ENCODE peak calls at places on chromosomes 12 and 14, in six cellular contexts. O is CD8-positive, alpha-beta memory T cell; M is dorsolateral prefrontal cortex; Y is lower leg skin; G is A549; N is K562. U is an unnamed sample.

GRCh38 chr12:116561181-116561821 is 2.1 kb downstream of the MAP1LC3B2 start:
- DNase-seq in O (no peak), M (no peak), Y (no peak), G (no peak), N (peak; percentile 63), U (no peak)

GRCh38 chr14:57575482-57575881 is 81.8 kb upstream of the CCDC198 start:
- DNase-seq in O (no peak), M (no peak), Y (no peak), G (no peak), N (no peak), U (no peak)

GRCh38 chr12:116528067-116528466 is 31.1 kb upstream of the MAP1LC3B2 start:
- DNase-seq in O (no peak), M (no peak), Y (peak; percentile 46), G (peak; percentile 49), N (no peak), U (no peak)

GRCh38 chr12:122851820-122852219 is 16.6 kb downstream of the HIP1R start:
- DNase-seq in O (no peak), M (no peak), Y (no peak), G (no peak), N (no peak), U (no peak)

GRCh38 chr12:113040722-113041168 is 15.8 kb upstream of the DTX1 start:
- DNase-seq in O (no peak), M (no peak), Y (peak; percentile 93), G (peak; percentile 39), N (no peak), U (no peak)

GRCh38 chr12:45304514-45305178 is 88.8 kb downstream of the ANO6 start:
- DNase-seq in O (no peak), M (no peak), Y (no peak), G (no peak), N (no peak), U (no peak)

GRCh38 chr12:27179399-27180214 is 64.5 kb upstream of the STK38L start:
- DNase-seq in O (no peak), M (no peak), Y (no peak), G (peak; percentile 60), N (no peak), U (no peak)

GRCh38 chr12:130832561-130833209 is 6.4 kb downstream of the STX2 start:
- DNase-seq in O (no peak), M (no peak), Y (peak; percentile 75), G (no peak), N (peak; percentile 82), U (no peak)

GRCh38 chr14:71165650-71166049 is 258.4 kb downstream of the PCNX1 start:
- DNase-seq in O (no peak), M (no peak), Y (peak; percentile 21), G (no peak), N (no peak), U (no peak)

GRCh38 chr12:109053382-109054123 is 1.2 kb downstream of the USP30 start:
- DNase-seq in O (peak; percentile 50), M (no peak), Y (no peak), G (no peak), N (peak; percentile 29), U (no peak)

GRCh38 chr12:1373887-1374286 is 220.5 kb downstream of the FBXL14 start:
- DNase-seq in O (no peak), M (no peak), Y (no peak), G (no peak), N (no peak), U (no peak)

GRCh38 chr14:53591816-53592215 is 364.8 kb downstream of the BMP4 start:
- DNase-seq in O (no peak), M (no peak), Y (no peak), G (no peak), N (no peak), U (no peak)

GRCh38 chr12:116454950-116455447 is 104.2 kb upstream of the MAP1LC3B2 start:
- DNase-seq in O (no peak), M (no peak), Y (no peak), G (peak; percentile 71), N (no peak), U (no peak)

GRCh38 chr14:85534435-85534834 is 4.5 kb downstream of the FLRT2 start:
- DNase-seq in O (no peak), M (peak; percentile 44), Y (peak; percentile 81), G (no peak), N (no peak), U (peak; percentile 59)

GRCh38 chr14:90578283-90578985 is 181.6 kb downstream of the CALM1 start:
- DNase-seq in O (peak; percentile 20), M (no peak), Y (no peak), G (no peak), N (peak; percentile 24), U (no peak)

GRCh38 chr12:42862055-42862454 is 272.5 kb upstream of the PRICKLE1 start:
- DNase-seq in O (no peak), M (no peak), Y (no peak), G (no peak), N (no peak), U (no peak)

GRCh38 chr14:67735361-67735921 is 33.8 kb downstream of the RDH12 start:
- DNase-seq in O (no peak), M (no peak), Y (no peak), G (no peak), N (no peak), U (no peak)

GRCh38 chr12:95674088-95674595 is 116.4 kb downstream of the NTN4 start:
- DNase-seq in O (no peak), M (no peak), Y (no peak), G (no peak), N (no peak), U (no peak)

GRCh38 chr12:12999276-12999958 is 648 bp downstream of the HEBP1 start:
- DNase-seq in O (no peak), M (no peak), Y (no peak), G (peak; percentile 37), N (no peak), U (no peak)

GRCh38 chr12:69828897-69829296 is 3.9 kb downstream of the MYRFL start:
- DNase-seq in O (no peak), M (no peak), Y (no peak), G (no peak), N (no peak), U (no peak)

GRCh38 chr12:124458220-124458991 is 109.0 kb downstream of the NCOR2 start:
- DNase-seq in O (no peak), M (no peak), Y (no peak), G (no peak), N (no peak), U (no peak)
- H3K4me3 ChIP-seq in O (no peak overlapping the region), M (peak overlapping the region; percentile 58), Y (no peak overlapping the region), G (no peak overlapping the region), N (no peak overlapping the region), U (no peak overlapping the region)

GRCh38 chr12:100061814-100062213 is 77.1 kb upstream of the ANKS1B start:
- DNase-seq in O (no peak), M (no peak), Y (no peak), G (no peak), N (no peak), U (no peak)
- H3K4me3 ChIP-seq in O (no peak overlapping the region), M (no peak overlapping the region), Y (no peak overlapping the region), G (no peak overlapping the region), N (no peak overlapping the region), U (no peak overlapping the region)

GRCh38 chr12:32273063-32273521 is 126.3 kb upstream of the FGD4 start:
- DNase-seq in O (no peak), M (no peak), Y (no peak), G (no peak), N (no peak), U (no peak)

GRCh38 chr12:32273712-32274111 is 125.6 kb upstream of the FGD4 start:
- DNase-seq in O (peak; percentile 58), M (no peak), Y (no peak), G (no peak), N (no peak), U (peak; percentile 47)

GRCh38 chr12:32270818-32271710 is 128.3 kb upstream of the FGD4 start:
- DNase-seq in O (no peak), M (no peak), Y (no peak), G (no peak), N (no peak), U (no peak)

GRCh38 chr12:32274665-32275064 is 124.7 kb upstream of the FGD4 start:
- DNase-seq in O (no peak), M (no peak), Y (no peak), G (no peak), N (no peak), U (no peak)

DNA sequence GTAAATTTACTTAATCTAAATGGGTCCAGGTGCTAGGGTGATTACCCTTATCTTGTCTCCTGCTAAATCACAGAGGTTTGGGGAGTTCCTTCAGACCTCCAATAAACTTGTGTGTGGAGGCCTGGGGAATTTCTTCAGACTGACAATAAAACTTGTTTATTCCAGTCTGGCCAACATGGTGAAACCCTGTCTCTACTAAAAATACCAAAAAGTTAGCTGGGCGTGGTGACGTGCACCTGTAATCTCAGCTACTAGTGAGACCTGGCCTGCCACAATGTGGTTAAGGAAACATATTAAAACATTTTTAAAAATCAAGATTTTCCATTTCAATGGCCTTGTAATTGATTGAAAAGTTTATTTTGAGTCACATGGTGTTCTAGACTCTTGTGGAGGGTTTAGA is 126.9 kb upstream of the FGD4 start:
- DNase-seq in O (no peak), M (no peak), Y (no peak), G (no peak), N (no peak), U (no peak)
- H3K4me3 ChIP-seq in O (no peak overlapping the region), M (no peak overlapping the region), Y (no peak overlapping the region), G (no peak overlapping the region), N (no peak overlapping the region), U (no peak overlapping the region)

DNA sequence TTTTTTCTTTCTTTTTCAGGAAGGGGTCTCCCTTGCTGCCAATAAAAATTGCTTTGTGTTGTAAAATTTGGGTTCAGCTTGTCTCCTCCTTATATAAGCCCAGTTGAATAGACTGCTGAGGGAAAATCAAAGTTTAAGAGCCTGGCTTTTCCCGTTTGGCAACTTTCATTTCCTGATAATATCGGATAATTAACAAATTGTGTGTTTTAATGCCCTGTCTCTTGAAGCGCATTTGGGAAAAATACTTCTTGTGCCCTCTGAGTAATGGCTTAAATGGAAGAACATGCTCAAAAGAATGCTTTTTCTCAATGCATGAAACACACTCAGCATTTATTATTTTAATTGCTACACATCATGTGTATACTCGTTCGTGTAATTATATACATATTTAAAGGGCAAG is 198.0 kb upstream of the DCN start:
- DNase-seq in O (no peak), M (no peak), Y (no peak), G (no peak), N (no peak), U (no peak)
- H3K4me3 ChIP-seq in O (no peak overlapping the region), M (peak overlapping the region; percentile 74), Y (no peak overlapping the region), G (no peak overlapping the region), N (no peak overlapping the region), U (no peak overlapping the region)

GRCh38 chr14:64720190-64720589 is 16.0 kb downstream of the PLEKHG3 start:
- DNase-seq in O (no peak), M (no peak), Y (peak; percentile 84), G (peak; percentile 91), N (no peak), U (no peak)
- H3K4me3 ChIP-seq in O (no peak overlapping the region), M (peak overlapping the region; percentile 71), Y (no peak overlapping the region), G (peak overlapping the region; percentile 1), N (no peak overlapping the region), U (no peak overlapping the region)

U was measured in HAP-1.